ENCODE peak calls at places on chromosomes 6 and 20, in five cellular contexts. E is mammary epithelial cell, R is right atrium auricular region, P is dorsolateral prefrontal cortex, L is aorta. U is an unnamed sample. For H3K27me3, the result is how much of the 10 kb centered on the place peaks cover.

GRCh38 chr6:6758915-6759654 is 170.6 kb downstream of the LY86 start:
- DNase-seq in E (peak), R (peak), P (no peak), L (no peak), U (peak)

GRCh38 chr6:116982401-116982800 is 105.4 kb downstream of the RFX6 start:
- DNase-seq in E (no peak), R (no peak), P (no peak), L (no peak), U (no peak)

GRCh38 chr6:137044366-137045220 is at the start of gene IL20RA:
- DNase-seq in E (no peak), R (no peak), P (no peak), L (peak), U (no peak)

GRCh38 chr20:43949741-43950618 is 35.3 kb downstream of the TOX2 start:
- DNase-seq in E (no peak), R (no peak), P (no peak), L (peak), U (peak)

GRCh38 chr6:54428437-54428836 is 120.2 kb downstream of the TINAG start:
- DNase-seq in E (no peak), R (no peak), P (no peak), L (no peak), U (peak)

GRCh38 chr6:35474978-35475570 is 6.9 kb downstream of the RPL10A start:
- DNase-seq in E (no peak), R (no peak), P (no peak), L (no peak), U (no peak)

GRCh38 chr6:149459761-149460160 is 25.1 kb downstream of the ZC3H12D start:
- DNase-seq in E (no peak), R (no peak), P (no peak), L (peak), U (no peak)

GRCh38 chr20:57390604-57391438 is at the start of gene RBM38:
- DNase-seq in E (peak), R (no peak), P (peak), L (peak), U (no peak)

GRCh38 chr6:137706065-137706422 is 161.0 kb upstream of the TNFAIP3 start:
- DNase-seq in E (no peak), R (no peak), P (no peak), L (no peak), U (no peak)

GRCh38 chr20:184288-184687 is 5.2 kb downstream of the DEFB128 start:
- DNase-seq in E (no peak), R (no peak), P (no peak), L (no peak), U (no peak)

GRCh38 chr6:119612176-119612870 is 262.8 kb upstream of the MAN1A1 start:
- DNase-seq in E (no peak), R (no peak), P (no peak), L (no peak), U (no peak)

GRCh38 chr6:69116658-69117057 is 481.6 kb downstream of the ADGRB3 start:
- DNase-seq in E (no peak), R (no peak), P (peak), L (no peak), U (no peak)

GRCh38 chr6:152575621-152576150 is 61.5 kb downstream of the SYNE1 start:
- DNase-seq in E (peak), R (no peak), P (no peak), L (no peak), U (no peak)

GRCh38 chr20:43349841-43350240 is 107.9 kb upstream of the SRSF6 start:
- DNase-seq in E (no peak), R (no peak), P (no peak), L (no peak), U (no peak)

GRCh38 chr6:35589201-35589739 is 76.6 kb upstream of the TULP1 start:
- DNase-seq in E (no peak), R (no peak), P (no peak), L (no peak), U (no peak)

GRCh38 chr20:4170621-4171537 is 155.5 kb upstream of the RNF24 start:
- DNase-seq in E (no peak), R (no peak), P (peak), L (no peak), U (no peak)

GRCh38 chr20:58519940-58520712 is 4.9 kb upstream of the APCDD1L start:
- DNase-seq in E (no peak), R (no peak), P (no peak), L (no peak), U (no peak)

GRCh38 chr6:34527751-34528670 is 28.1 kb downstream of the SPDEF start:
- DNase-seq in E (no peak), R (no peak), P (no peak), L (no peak), U (no peak)

GRCh38 chr6:70380259-70380658 is 33.0 kb upstream of the FAM135A start:
- DNase-seq in E (no peak), R (no peak), P (no peak), L (no peak), U (no peak)

GRCh38 chr20:2692036-2692885 is at the start of gene EBF4:
- DNase-seq in E (peak), R (peak), P (no peak), L (peak), U (no peak)

GRCh38 chr6:12606616-12607015 is 110.0 kb upstream of the PHACTR1 start:
- DNase-seq in E (no peak), R (no peak), P (no peak), L (no peak), U (no peak)

GRCh38 chr20:9532069-9532809 is 17.8 kb downstream of the LAMP5 start:
- DNase-seq in E (peak), R (no peak), P (no peak), L (no peak), U (no peak)

GRCh38 chr6:149750136-149750609 is 632 bp downstream of the PCMT1 start:
- DNase-seq in E (peak), R (no peak), P (peak), L (peak), U (no peak)

GRCh38 chr6:55100729-55101128 is 73.6 kb upstream of the HCRTR2 start:
- DNase-seq in E (no peak), R (no peak), P (no peak), L (no peak), U (no peak)

GRCh38 chr6:31169123-31169857 is 1.2 kb downstream of the POU5F1 start:
- DNase-seq in E (no peak), R (no peak), P (no peak), L (peak), U (no peak)

GRCh38 chr6:28534880-28535279 is 9.2 kb downstream of the GPX5 start:
- DNase-seq in E (no peak), R (no peak), P (no peak), L (no peak), U (no peak)
- H3K27me3 ChIP-seq in E (under half), R (under half), P (under half), L (under half), U (under half)

GRCh38 chr20:62982124-62983075 is 24.4 kb downstream of the BHLHE23 start:
- DNase-seq in E (no peak), R (no peak), P (no peak), L (no peak), U (no peak)
- H3K27me3 ChIP-seq in E (under half), R (under half), P (under half), L (under half), U (under half)

DNA sequence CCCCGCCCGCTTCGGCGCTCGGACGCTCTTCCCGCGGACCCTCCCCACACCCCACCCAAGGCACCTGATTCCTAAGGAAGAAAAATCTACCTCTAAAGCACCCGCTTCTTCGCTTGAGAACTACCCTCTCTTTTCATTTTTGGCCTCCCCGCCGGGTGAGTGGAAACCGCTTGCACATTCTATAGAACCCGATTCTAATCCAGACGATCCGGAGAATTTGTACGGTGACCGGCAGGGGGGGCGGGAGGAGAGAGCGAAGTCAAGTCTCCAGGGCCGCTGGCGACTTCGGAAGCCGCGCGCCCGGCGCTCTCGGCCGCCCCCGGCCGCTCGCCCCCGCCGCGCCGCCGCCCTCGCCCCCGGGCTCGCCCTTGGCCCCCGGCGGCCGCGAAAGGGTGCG is at the start of gene RBM24:
- DNase-seq in E (peak), R (no peak), P (peak), L (peak), U (no peak)
- H3K27me3 ChIP-seq in E (under half), R (under half), P (under half), L (under half), U (under half)

GRCh38 chr20:63314566-63315239 is 21.7 kb downstream of the COL20A1 start:
- DNase-seq in E (no peak), R (no peak), P (no peak), L (no peak), U (no peak)
- H3K27me3 ChIP-seq in E (under half), R (under half), P (under half), L (under half), U (under half)

DNA sequence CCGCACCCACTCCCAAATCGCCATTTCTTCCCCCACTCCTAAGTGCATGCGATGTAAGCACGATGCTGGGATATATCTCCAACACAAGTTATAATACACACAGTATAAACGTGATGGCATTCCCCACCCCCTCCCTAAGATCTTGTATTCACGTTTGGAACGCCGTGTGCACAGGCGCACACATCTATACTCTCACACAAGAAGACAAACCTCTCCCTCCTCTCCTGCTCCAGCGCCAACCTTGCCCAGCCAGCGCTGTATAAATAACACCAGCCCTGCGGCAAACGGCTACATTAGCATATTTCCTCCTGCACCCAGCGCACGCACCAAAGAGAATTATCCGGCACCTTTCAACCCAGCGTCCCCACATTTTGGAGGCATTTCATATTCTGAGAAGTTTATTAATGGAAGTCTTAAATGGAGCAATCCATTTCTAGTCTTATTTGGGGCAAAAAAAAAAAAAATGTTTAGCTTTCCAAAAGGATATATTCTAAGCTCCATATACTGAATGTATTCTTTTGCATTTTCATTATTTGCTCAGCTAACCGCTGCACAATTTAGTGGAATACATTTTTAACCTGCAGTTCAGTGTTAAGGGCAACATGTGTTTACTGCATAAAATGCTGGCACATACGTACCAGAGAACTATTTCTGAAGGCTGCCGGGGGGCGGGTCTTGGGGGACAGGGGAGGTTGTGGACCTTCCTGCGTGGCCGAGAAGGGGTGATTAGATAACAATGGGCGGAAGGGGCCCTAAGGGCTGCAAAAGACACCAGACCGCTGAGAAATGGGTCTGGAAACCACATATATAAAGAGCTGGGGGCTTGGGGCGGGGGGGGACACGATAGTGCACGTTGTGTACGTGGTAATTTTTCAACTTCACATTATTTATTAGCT is 1.1 kb upstream of the SLC22A23 start:
- DNase-seq in E (no peak), R (no peak), P (peak), L (no peak), U (no peak)
- H3K27me3 ChIP-seq in E (under half), R (under half), P (under half), L (under half), U (under half)

DNA sequence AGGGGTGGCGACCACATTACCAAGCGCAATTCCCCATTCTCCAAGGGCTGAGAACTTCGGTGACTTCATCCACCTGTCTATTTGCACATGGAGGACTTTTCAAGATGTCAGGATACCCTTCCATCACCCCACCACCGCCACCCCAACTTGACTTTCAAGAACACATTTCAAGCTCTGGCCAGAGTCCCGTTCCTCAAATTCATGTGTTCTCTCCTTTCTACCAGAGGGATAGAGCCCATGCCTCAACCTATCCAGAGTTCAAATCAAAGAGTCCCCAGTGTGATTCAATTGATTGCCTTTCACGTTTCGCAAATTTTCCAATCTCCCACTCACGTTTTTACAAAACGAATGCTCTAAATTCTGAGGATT is 4.4 kb downstream of the TCF21 start:
- DNase-seq in E (no peak), R (no peak), P (no peak), L (no peak), U (no peak)
- H3K27me3 ChIP-seq in E (half or more), R (under half), P (half or more), L (under half), U (under half)

U was measured in GM12878.